ENCODE peak calls at places on chromosome 11, in seven cellular contexts. E is breast epithelium, L is thoracic aorta, M is uterus, Q is stomach, C is gastrocnemius medialis, X is kidney. F is an unnamed sample. For H3K9me3, the result is how much of the 10 kb centered on the place peaks cover.

GRCh38 chr11:2708757-2709281 is 9.0 kb upstream of the KCNQ1OT1 start:
- DNase-seq in Q (no peak), M (peak), C (no peak), E (no peak), X (peak), L (no peak), F (no peak)

GRCh38 chr11:96459751-96460150 is 69.9 kb downstream of the JRKL start:
- DNase-seq in L (no peak), E (no peak), C (no peak), M (no peak), Q (no peak), X (no peak), F (no peak)

GRCh38 chr11:101880208-101880607 is 34.6 kb upstream of the CEP126 start:
- DNase-seq in L (no peak), Q (no peak), X (no peak), C (no peak), M (no peak), E (no peak), F (peak)

GRCh38 chr11:116418388-116419041 is 354.3 kb downstream of the BUD13 start:
- DNase-seq in E (no peak), C (no peak), Q (no peak), M (no peak), L (no peak), X (no peak), F (no peak)

GRCh38 chr11:47179655-47179991 is 2.9 kb upstream of the ARFGAP2 start:
- DNase-seq in L (no peak), M (no peak), C (peak), E (no peak), Q (peak), X (no peak), F (peak)

GRCh38 chr11:13249177-13249576 is 28.4 kb upstream of the BMAL1 start:
- DNase-seq in L (no peak), M (no peak), Q (no peak), X (no peak), E (no peak), C (no peak), F (no peak)

GRCh38 chr11:15645201-15645600 is 530.5 kb downstream of the INSC start:
- DNase-seq in L (no peak), E (no peak), X (no peak), C (no peak), Q (no peak), M (peak), F (no peak)

GRCh38 chr11:1162498-1163311 is 5.0 kb downstream of the MUC5AC start:
- DNase-seq in L (no peak), E (peak), C (no peak), X (peak), M (no peak), Q (peak), F (no peak)

GRCh38 chr11:65329944-65330403 is 3.7 kb upstream of the DPF2 start:
- DNase-seq in X (peak), M (peak), C (peak), L (peak), E (peak), Q (peak), F (peak)

GRCh38 chr11:111635706-111636045 is 33.4 kb downstream of the SIK2 start:
- DNase-seq in Q (no peak), C (peak), M (peak), X (no peak), E (no peak), L (no peak), F (no peak)

GRCh38 chr11:46119053-46119351 is 2.3 kb downstream of the PHF21A start:
- DNase-seq in C (no peak), M (no peak), X (no peak), L (no peak), Q (no peak), E (no peak), F (no peak)

GRCh38 chr11:43376594-43376993 is 17.9 kb downstream of the TTC17 start:
- DNase-seq in X (no peak), Q (no peak), C (no peak), M (no peak), L (no peak), E (no peak), F (no peak)

GRCh38 chr11:13769188-13769587 is 100.7 kb downstream of the FAR1 start:
- DNase-seq in C (no peak), X (no peak), L (no peak), E (no peak), M (no peak), Q (no peak), F (no peak)

GRCh38 chr11:116993599-116993998 is 104.6 kb downstream of the SIK3 start:
- DNase-seq in M (no peak), Q (no peak), C (no peak), E (no peak), L (no peak), X (no peak), F (no peak)

GRCh38 chr11:67633758-67634365 is 4.1 kb upstream of the NUDT8 start:
- DNase-seq in C (no peak), M (no peak), E (peak), Q (no peak), X (peak), L (no peak), F (no peak)

GRCh38 chr11:60887531-60887930 is 18.9 kb downstream of the PRPF19 start:
- DNase-seq in C (no peak), L (no peak), X (no peak), E (no peak), Q (peak), M (peak), F (peak)

GRCh38 chr11:45051621-45052020 is 94.8 kb upstream of the PRDM11 start:
- DNase-seq in L (no peak), Q (no peak), X (no peak), E (no peak), M (no peak), C (no peak), F (no peak)

GRCh38 chr11:29029452-29029851 is 921.3 kb downstream of the METTL15 start:
- DNase-seq in X (no peak), E (no peak), C (no peak), Q (no peak), M (no peak), L (no peak), F (no peak)
- H3K9me3 ChIP-seq in X (under half), E (under half), C (under half), Q (under half), M (under half), L (under half), F (under half)

DNA sequence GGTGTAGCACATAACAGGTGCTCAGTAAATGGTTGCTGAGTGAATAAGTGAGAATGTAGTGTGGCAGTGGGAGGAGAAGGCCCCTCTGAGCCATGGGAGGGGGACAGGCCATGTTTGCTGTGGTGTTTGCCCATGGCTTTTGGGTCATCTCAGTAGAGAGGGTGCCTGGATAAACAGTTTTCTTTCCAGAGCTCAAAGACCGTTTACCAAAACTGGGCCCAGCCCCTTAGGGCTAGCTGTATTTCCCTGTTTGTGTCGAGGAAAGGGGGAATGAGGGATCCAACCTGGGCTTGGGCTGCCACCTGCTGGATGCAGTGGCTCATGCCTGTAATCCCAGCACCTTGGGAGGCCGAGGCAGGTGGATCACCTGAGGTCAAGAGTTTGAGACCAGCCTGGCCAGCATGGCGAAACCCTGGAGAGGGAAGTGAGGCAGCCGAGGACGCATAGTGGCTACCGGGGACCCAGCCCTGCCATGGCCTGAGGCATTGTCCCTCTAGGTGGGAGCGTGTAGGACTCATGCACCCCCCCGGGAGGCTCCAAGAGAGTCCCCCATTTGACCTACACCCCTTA is 8.7 kb upstream of the LTO1 start:
- DNase-seq in E (no peak), Q (peak), M (no peak), C (no peak), L (no peak), X (no peak), F (peak)
- H3K4me3 ChIP-seq in E (no peak), Q (no peak), M (no peak), C (no peak), L (no peak), X (no peak), F (no peak)

DNA sequence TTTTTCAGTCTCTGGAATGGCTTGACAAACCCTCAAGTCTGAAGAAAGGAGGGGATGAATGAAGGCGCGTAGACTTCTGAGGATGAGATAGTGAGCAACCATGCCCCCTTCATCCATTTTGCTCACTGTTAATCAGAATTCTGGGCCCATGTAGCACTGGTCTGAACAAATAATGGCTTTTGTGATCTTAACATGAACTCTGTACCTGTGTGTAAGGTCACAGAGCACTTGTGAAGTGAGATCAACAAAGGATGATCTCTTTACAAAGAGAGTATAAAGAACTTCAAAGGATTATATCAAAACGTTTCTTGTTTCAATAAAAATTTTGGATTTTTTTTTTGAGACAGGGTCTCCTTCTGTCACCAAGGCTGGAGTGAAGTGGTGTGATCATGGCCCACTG is 976.7 kb downstream of the OPCML start:
- DNase-seq in E (no peak), L (no peak), X (no peak), M (no peak), C (no peak), Q (no peak), F (no peak)
- H3K9me3 ChIP-seq in E (under half), L (under half), X (under half), M (under half), C (under half), Q (under half), F (under half)

GRCh38 chr11:85680897-85681296 is 5.1 kb downstream of the CCDC89 start:
- DNase-seq in X (no peak), Q (no peak), L (no peak), M (no peak), E (no peak), C (no peak), F (peak)

GRCh38 chr11:85685820-85686459 is at the start of gene CCDC89:
- DNase-seq in E (no peak), X (peak), L (peak), C (peak), M (peak), Q (peak), F (no peak)

GRCh38 chr11:85682330-85683305 is 3.4 kb downstream of the CCDC89 start:
- DNase-seq in X (peak), Q (peak), C (peak), E (no peak), M (peak), L (no peak), F (peak)

GRCh38 chr11:85679581-85679980 is 6.4 kb downstream of the CCDC89 start:
- DNase-seq in M (no peak), Q (no peak), C (no peak), E (no peak), X (no peak), L (no peak), F (no peak)

GRCh38 chr11:85685131-85685819 is 720 bp downstream of the CCDC89 start:
- DNase-seq in C (no peak), M (peak), E (no peak), Q (no peak), X (peak), L (no peak), F (no peak)
- H3K4me3 ChIP-seq in C (peak), M (peak), E (peak), Q (peak), X (peak), L (peak), F (no peak)

F was measured in WERI-Rb-1.